ENCODE peak calls at places on chromosomes 7 and 10, in nine cellular contexts. A is suprapubic skin; F is CD4-positive, alpha-beta memory T cell; D is neuronal stem cell; R is IMR-90; M is uterus; E is CD8-positive, alpha-beta T cell; C is left ventricle myocardium inferior; I is upper lobe of right lung. X is an unnamed sample.

GRCh38 chr7:101717986-101718746 is 89.1 kb upstream of the MYL10 start:
- DNase-seq in A (no peak), R (peak; percentile 86), M (no peak), C (peak; percentile 20), I (no peak), F (no peak), E (no peak), D (no peak), X (peak; percentile 8)

GRCh38 chr7:137417464-137417863 is 73.9 kb upstream of the PTN start:
- DNase-seq in D (no peak), M (no peak), F (no peak), I (no peak), R (no peak), E (no peak), A (no peak), C (no peak), X (no peak)

GRCh38 chr7:1059200-1060091 is 15.1 kb downstream of the GPR146 start:
- DNase-seq in F (no peak), M (no peak), R (no peak), D (peak; percentile 80), I (peak; percentile 84), E (no peak), A (peak; percentile 82), C (no peak), X (no peak)

GRCh38 chr10:86657011-86657395 is 2.7 kb downstream of the OPN4 start:
- DNase-seq in E (no peak), M (no peak), A (peak; percentile 47), D (no peak), F (no peak), I (peak; percentile 29), C (no peak), R (no peak), X (no peak)

GRCh38 chr10:24707445-24707844 is 16.2 kb downstream of the ARHGAP21 start:
- DNase-seq in M (no peak), E (no peak), R (no peak), I (no peak), C (no peak), A (no peak), D (no peak), F (no peak), X (no peak)

GRCh38 chr10:101292194-101293006 is 61.6 kb upstream of the BTRC start:
- DNase-seq in F (no peak), D (no peak), I (no peak), E (no peak), A (no peak), M (no peak), R (no peak), C (peak; percentile 34), X (peak; percentile 28)

GRCh38 chr10:21238717-21239116 is 286.8 kb downstream of the SKIDA1 start:
- DNase-seq in D (no peak), E (no peak), F (no peak), I (no peak), R (no peak), A (no peak), M (no peak), C (no peak), X (no peak)

GRCh38 chr7:128459394-128459878 is 3.8 kb downstream of the HILPDA start:
- DNase-seq in I (no peak), D (peak; percentile 59), M (peak; percentile 60), F (peak; percentile 77), A (no peak), C (peak; percentile 39), E (peak; percentile 43), R (peak; percentile 75), X (peak; percentile 67)

GRCh38 chr7:149296368-149296767 is 34.4 kb downstream of the ZNF783 start:
- DNase-seq in E (no peak), M (no peak), A (no peak), C (no peak), D (no peak), F (no peak), R (no peak), I (no peak), X (no peak)

GRCh38 chr10:126270116-126270515 is 118.2 kb downstream of the ADAM12 start:
- DNase-seq in F (no peak), C (no peak), R (peak; percentile 84), M (no peak), E (no peak), D (no peak), I (no peak), A (no peak), X (no peak)

GRCh38 chr10:97689637-97690036 is 2.6 kb upstream of the AVPI1 start:
- DNase-seq in D (no peak), F (no peak), R (peak; percentile 99), M (no peak), A (peak; percentile 87), I (no peak), E (no peak), C (no peak), X (no peak)

GRCh38 chr10:131371571-131371970 is 60.0 kb upstream of the TCERG1L start:
- DNase-seq in C (no peak), A (no peak), M (no peak), R (no peak), D (no peak), E (no peak), I (no peak), F (no peak), X (no peak)

DNA sequence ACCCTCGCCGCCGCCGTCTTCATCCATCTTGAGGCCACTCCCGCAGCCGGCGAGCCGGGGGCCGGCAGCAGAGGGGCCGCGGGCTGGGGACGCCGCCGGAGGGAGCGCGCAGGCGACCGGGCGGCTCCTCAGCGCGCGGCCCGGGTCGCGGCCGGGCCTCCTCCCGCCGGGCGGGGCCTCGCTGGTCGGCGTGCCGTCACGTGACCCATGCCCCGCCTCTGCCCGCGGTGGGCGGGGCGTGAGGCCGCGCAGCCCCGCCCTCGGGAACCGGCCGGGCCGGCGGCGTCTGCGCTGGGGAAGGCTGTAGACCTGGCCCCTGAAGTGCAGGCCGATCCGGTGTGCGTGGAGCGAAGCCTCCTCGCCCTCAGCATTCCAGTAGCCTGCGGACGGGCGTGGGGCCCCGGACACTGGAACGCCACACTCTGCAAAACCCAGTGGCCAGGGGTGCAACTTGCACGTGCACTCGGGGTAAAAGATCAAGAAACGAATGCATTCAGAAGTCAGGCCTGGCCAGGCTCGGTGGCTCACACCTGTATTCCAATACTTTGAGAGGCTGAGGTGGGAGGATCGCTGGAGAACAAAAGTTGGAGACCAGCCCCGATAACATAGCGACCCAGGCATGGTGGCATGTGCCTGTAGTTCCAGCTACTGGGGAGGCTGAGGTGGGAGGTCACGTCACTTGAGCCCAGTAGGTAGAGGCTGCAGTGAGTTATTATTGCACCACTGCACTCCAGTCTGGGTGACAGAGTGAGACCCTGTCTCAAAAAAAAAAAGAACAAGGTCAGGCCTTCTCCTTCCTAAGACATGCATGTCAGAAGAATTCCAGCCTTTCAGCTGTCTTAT is at the start of gene CYTH3:
- DNase-seq in A (peak; percentile 75), R (peak; percentile 71), I (peak; percentile 91), E (peak; percentile 63), M (peak; percentile 89), C (peak; percentile 80), F (peak; percentile 85), D (peak; percentile 85), X (peak; percentile 70)
- H3K27ac ChIP-seq in A (peak within 1 kb of the TSS; percentile 88), R (peak within 1 kb of the TSS; percentile 75), I (peak within 1 kb of the TSS; percentile 72), E (no peak within 1 kb of the TSS), M (peak within 1 kb of the TSS; percentile 77), C (peak within 1 kb of the TSS; percentile 86), F (peak within 1 kb of the TSS; percentile 34), D (no peak within 1 kb of the TSS), X (peak within 1 kb of the TSS; percentile 93)

DNA sequence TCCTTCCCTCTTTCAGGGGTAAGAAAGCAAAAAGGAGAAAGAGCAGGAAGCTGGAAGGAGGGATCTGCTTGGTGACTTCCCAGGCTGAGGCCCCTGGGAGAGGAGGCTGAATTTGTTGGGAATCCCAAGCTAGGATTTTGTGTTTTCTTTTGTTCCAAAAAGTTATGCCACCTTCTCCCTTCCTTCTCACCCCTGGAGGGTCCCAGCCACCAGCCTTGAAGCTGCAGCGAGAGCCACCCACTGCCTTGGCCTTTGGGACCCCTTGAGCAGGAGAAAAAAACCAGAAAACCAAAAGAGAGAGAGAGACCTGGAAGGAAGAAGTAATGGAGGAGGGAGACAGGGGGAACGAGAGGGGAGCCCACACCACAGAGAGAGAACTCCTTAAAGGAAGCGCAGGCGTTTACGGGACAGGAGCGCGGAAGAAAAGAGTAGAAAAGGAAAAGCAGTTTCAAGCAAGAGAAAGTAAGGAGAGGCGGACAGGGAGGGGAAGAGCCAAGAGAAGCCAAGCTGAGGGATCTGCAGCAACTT is 7.1 kb downstream of the VAX1 start:
- DNase-seq in R (no peak), E (no peak), M (no peak), C (no peak), D (no peak), A (no peak), F (no peak), I (no peak), X (no peak)
- H3K9me3 ChIP-seq in R (no peaks in the 10 kb centered on the region), E (no peaks in the 10 kb centered on the region), M (no peaks in the 10 kb centered on the region), C (no peaks in the 10 kb centered on the region), D (peaks cover 11% of the 10 kb centered on the region), A (no peaks in the 10 kb centered on the region), F (no peaks in the 10 kb centered on the region), I (no peaks in the 10 kb centered on the region), X (no peaks in the 10 kb centered on the region)

GRCh38 chr7:16684935-16685334 is 39.0 kb downstream of the BZW2 start:
- DNase-seq in A (no peak), R (no peak), E (no peak), D (no peak), M (no peak), I (no peak), F (peak; percentile 2), C (no peak), X (no peak)

GRCh38 chr7:16693601-16694318 is 47.8 kb downstream of the BZW2 start:
- DNase-seq in C (no peak), F (no peak), M (no peak), A (no peak), D (no peak), E (no peak), I (no peak), R (peak; percentile 20), X (no peak)

GRCh38 chr7:16688249-16688648 is 42.3 kb downstream of the BZW2 start:
- DNase-seq in I (no peak), F (no peak), C (no peak), R (no peak), D (no peak), M (no peak), E (no peak), A (no peak), X (no peak)
- H3K36me3 ChIP-seq in I (peaks cover 42% of the 10 kb centered on the region), F (peaks cover 10% of the 10 kb centered on the region), C (peaks cover 95% of the 10 kb centered on the region), R (peaks cover 10% of the 10 kb centered on the region), D (peaks cover 12% of the 10 kb centered on the region), M (no peaks in the 10 kb centered on the region), E (peaks cover 4% of the 10 kb centered on the region), A (peaks cover 44% of the 10 kb centered on the region), X (peaks cover 5% of the 10 kb centered on the region)

GRCh38 chr10:107618461-107619093 is 454.1 kb upstream of the SORCS1 start:
- DNase-seq in A (no peak), R (no peak), E (no peak), M (no peak), F (no peak), C (no peak), I (no peak), D (no peak), X (no peak)

GRCh38 chr10:107614939-107615665 is 450.6 kb upstream of the SORCS1 start:
- DNase-seq in R (peak; percentile 39), I (no peak), C (no peak), F (no peak), E (no peak), A (no peak), M (no peak), D (no peak), X (no peak)

GRCh38 chr10:107616031-107616430 is 451.5 kb upstream of the SORCS1 start:
- DNase-seq in E (no peak), I (no peak), D (no peak), M (no peak), F (no peak), R (no peak), C (no peak), A (no peak), X (no peak)

GRCh38 chr10:107619124-107619523 is 454.6 kb upstream of the SORCS1 start:
- DNase-seq in F (no peak), I (no peak), R (no peak), E (no peak), D (no peak), M (no peak), A (no peak), C (no peak), X (no peak)

GRCh38 chr10:107616463-107617131 is 452.1 kb upstream of the SORCS1 start:
- DNase-seq in C (no peak), M (no peak), A (no peak), D (no peak), E (no peak), I (no peak), F (no peak), R (peak; percentile 26), X (no peak)
- H3K27ac ChIP-seq in C (no peak overlapping the region), M (no peak overlapping the region), A (no peak overlapping the region), D (no peak overlapping the region), E (no peak overlapping the region), I (no peak overlapping the region), F (no peak overlapping the region), R (no peak overlapping the region), X (no peak overlapping the region)

X was measured in heart right ventricle.